ENCODE peak calls at places on chromosomes 3 and 15, in four cellular contexts. H, X, V and U are unnamed samples. For H3K27me3 and H3K36me3, the result is how much of the 10 kb centered on the place peaks cover.

GRCh38 chr3:62161306-62161705 is 212.0 kb downstream of the FEZF2 start:
- DNase-seq in X (no peak), H (no peak), V (peak), U (no peak)

GRCh38 chr3:152054315-152054714 is 180.9 kb downstream of the SUCNR1 start:
- DNase-seq in H (no peak), X (no peak), V (no peak), U (no peak)

GRCh38 chr3:115113367-115113766 is 33.7 kb downstream of the ZBTB20 start:
- DNase-seq in H (no peak), V (peak), X (no peak), U (peak)

GRCh38 chr3:64827391-64827790 is 139.6 kb upstream of the ADAMTS9 start:
- DNase-seq in V (no peak), H (no peak), X (no peak), U (no peak)

GRCh38 chr15:64379216-64379960 is 1.9 kb downstream of the PCLAF start:
- DNase-seq in H (no peak), X (no peak), V (no peak), U (no peak)

GRCh38 chr3:46576899-46577298 is 10.8 kb upstream of the LRRC2 start:
- DNase-seq in H (no peak), X (no peak), V (no peak), U (no peak)

GRCh38 chr3:128969993-128970740 is 23.7 kb downstream of the CFAP92 start:
- DNase-seq in V (peak), X (peak), H (peak), U (peak)

GRCh38 chr3:72255191-72255590 is 470.2 kb upstream of the PROK2 start:
- DNase-seq in V (peak), X (no peak), H (no peak), U (no peak)

GRCh38 chr3:10423171-10423882 is 82.1 kb downstream of the ATP2B2 start:
- DNase-seq in X (no peak), V (no peak), H (no peak), U (no peak)

GRCh38 chr15:101641894-101642293 is 10.3 kb downstream of the TM2D3 start:
- DNase-seq in X (peak), V (no peak), H (no peak), U (no peak)

GRCh38 chr3:197513953-197514785 is 41.6 kb downstream of the BDH1 start:
- DNase-seq in H (no peak), X (peak), V (no peak), U (no peak)

GRCh38 chr3:15923640-15924405 is 126.0 kb upstream of the ANKRD28 start:
- DNase-seq in H (no peak), X (peak), V (peak), U (no peak)

GRCh38 chr3:23664459-23664858 is 141.3 kb upstream of the UBE2E1 start:
- DNase-seq in H (no peak), X (peak), V (no peak), U (peak)

GRCh38 chr3:24483873-24484272 is 10.8 kb downstream of the THRB start:
- DNase-seq in H (no peak), X (no peak), V (no peak), U (no peak)

GRCh38 chr3:87788516-87788915 is 270.3 kb downstream of the CGGBP1 start:
- DNase-seq in V (no peak), H (no peak), X (no peak), U (no peak)

GRCh38 chr3:87793322-87793877 is 265.4 kb downstream of the CGGBP1 start:
- DNase-seq in H (no peak), V (no peak), X (no peak), U (no peak)

GRCh38 chr3:87791248-87792027 is 267.4 kb downstream of the CGGBP1 start:
- DNase-seq in X (no peak), V (no peak), H (no peak), U (no peak)

GRCh38 chr3:87792532-87793321 is 266.1 kb downstream of the CGGBP1 start:
- DNase-seq in V (no peak), X (peak), H (no peak), U (peak)

DNA sequence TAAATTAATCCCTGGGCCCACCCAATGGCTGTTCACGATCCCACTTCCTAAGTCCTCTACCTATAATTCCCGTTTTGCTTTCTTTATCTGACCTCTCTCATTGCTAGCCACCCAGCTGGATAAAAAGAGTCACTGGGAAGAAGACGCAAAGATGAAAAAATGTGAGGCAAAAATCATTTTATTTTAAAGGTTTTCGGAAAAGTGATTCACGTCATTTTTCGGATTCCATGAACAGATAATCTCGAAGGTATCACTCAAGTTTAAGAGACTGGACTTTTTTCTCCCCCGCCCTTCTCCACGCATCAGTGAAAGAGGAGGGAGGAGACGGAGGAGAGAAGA is 266.6 kb downstream of the CGGBP1 start:
- DNase-seq in H (no peak), V (no peak), X (no peak), U (no peak)
- H3K27me3 ChIP-seq in H (under half), V (under half), X (under half), U (under half)

GRCh38 chr15:59138243-59138642 is 33.3 kb downstream of the CCNB2 start:
- DNase-seq in V (peak), X (peak), H (peak), U (peak)
- H3K36me3 ChIP-seq in V (under half), X (under half), H (under half), U (half or more)

DNA sequence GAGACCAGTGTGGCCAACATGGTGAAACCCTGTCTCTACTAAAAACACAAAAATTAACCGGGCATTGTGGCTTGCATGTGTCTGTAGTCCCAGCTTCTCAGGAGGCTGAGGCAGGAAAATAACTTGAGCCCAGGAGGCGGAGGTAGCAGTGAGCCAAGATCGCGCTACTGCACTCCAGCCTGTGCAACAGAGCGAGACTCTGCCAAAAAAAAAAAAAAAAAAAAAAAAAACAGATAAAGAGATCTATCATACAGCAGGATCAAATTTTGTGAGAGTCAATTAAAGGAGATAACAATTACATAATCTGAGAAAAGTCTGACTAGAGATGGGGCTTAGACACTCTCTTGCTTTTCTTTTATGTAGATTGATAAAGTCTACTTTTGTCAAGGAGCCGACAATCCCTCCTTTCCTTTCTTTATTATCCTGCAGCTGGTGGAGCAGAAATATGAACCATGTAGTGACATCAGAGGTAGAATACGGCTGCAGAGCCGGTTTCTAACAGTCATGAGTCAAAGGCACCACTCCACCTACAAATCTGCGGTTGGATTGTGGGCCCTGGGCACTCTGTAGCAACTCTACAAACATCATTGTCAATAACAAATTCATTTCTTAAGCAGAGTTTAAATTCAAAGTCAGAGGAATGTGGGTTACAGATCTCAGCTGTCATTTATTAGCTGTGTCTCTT is 9.0 kb downstream of the C2CD4A start:
- DNase-seq in X (peak), H (no peak), V (peak), U (no peak)
- H3K4me3 ChIP-seq in X (no peak), H (no peak), V (no peak), U (no peak)

GRCh38 chr3:171054231-171054630 is 27.7 kb upstream of the SLC2A2 start:
- DNase-seq in X (no peak), H (no peak), V (no peak), U (no peak)
- H3K27me3 ChIP-seq in X (under half), H (under half), V (under half), U (under half)